ENCODE peak calls at places on chromosomes 16 and 17, in seven cellular contexts. R is EL; Y is effector memory CD4-positive, alpha-beta T cell; M is CD8-positive, alpha-beta memory T cell; N is HT1080; T is Right ventricle myocardium superior; X is EH. S is an unnamed sample.

GRCh38 chr17:27975146-27976011 is 67.1 kb upstream of the NLK start:
- DNase-seq in R (peak; percentile 45), Y (no peak), M (no peak), N (peak; percentile 90), T (no peak), X (peak; percentile 41), S (no peak)

GRCh38 chr17:56890390-56890789 is 23.5 kb downstream of the TRIM25 start:
- DNase-seq in R (no peak), Y (no peak), M (no peak), N (no peak), T (no peak), X (no peak), S (no peak)

GRCh38 chr16:67842509-67843342 is 606 bp downstream of the THAP11 start:
- DNase-seq in R (peak; percentile 58), Y (peak; percentile 56), M (peak; percentile 78), N (peak; percentile 49), T (peak; percentile 66), X (peak; percentile 59), S (peak; percentile 82)

GRCh38 chr16:84180519-84181140 is 6.2 kb downstream of the TAF1C start:
- DNase-seq in R (no peak), Y (no peak), M (no peak), N (no peak), T (peak; percentile 62), X (no peak), S (no peak)

GRCh38 chr17:79088266-79088996 is 13.8 kb downstream of the ENGASE start:
- DNase-seq in R (no peak), Y (no peak), M (no peak), N (no peak), T (no peak), X (no peak), S (no peak)

GRCh38 chr17:71496552-71496951 is 624.3 kb upstream of the SOX9 start:
- DNase-seq in R (peak; percentile 28), Y (no peak), M (no peak), N (no peak), T (no peak), X (peak; percentile 58), S (peak; percentile 13)

GRCh38 chr17:74730491-74731346 is 6.3 kb upstream of the RAB37 start:
- DNase-seq in R (no peak), Y (peak; percentile 42), M (no peak), N (no peak), T (no peak), X (no peak), S (no peak)

GRCh38 chr17:57956311-57957119 is 1.3 kb upstream of the CUEDC1 start:
- DNase-seq in R (no peak), Y (peak; percentile 17), M (peak; percentile 54), N (no peak), T (no peak), X (no peak), S (peak; percentile 44)

GRCh38 chr17:72725432-72726068 is 366.9 kb downstream of the SLC39A11 start:
- DNase-seq in R (peak; percentile 64), Y (no peak), M (peak; percentile 23), N (peak; percentile 71), T (peak; percentile 60), X (peak; percentile 63), S (peak; percentile 82)

GRCh38 chr16:88815901-88816589 is 4.3 kb upstream of the APRT start:
- DNase-seq in R (no peak), Y (no peak), M (peak; percentile 61), N (peak; percentile 46), T (no peak), X (peak; percentile 21), S (peak; percentile 52)

GRCh38 chr17:41967141-41967920 is 736 bp downstream of the CNP start:
- DNase-seq in R (peak; percentile 31), Y (no peak), M (no peak), N (no peak), T (no peak), X (no peak), S (peak; percentile 32)

S was measured in astrocyte of the hippocampus.